ENCODE peak calls at places on chromosomes 16 and 17, in nine cellular contexts. W, V, T, E, J, Q, D, H and P are unnamed samples.
A peak's percentile ranks its signal among the peaks of the same experiment; 100 is the strongest.

GRCh38 chr16:80362816-80363215 is 178.0 kb upstream of the DYNLRB2 start:
- DNase-seq in W (no peak), V (no peak), T (no peak), E (no peak), J (no peak), Q (no peak), D (no peak), H (no peak), P (no peak)

GRCh38 chr17:16465861-16466338 is 26.1 kb downstream of the LRRC75A start:
- DNase-seq in W (no peak), V (no peak), T (no peak), E (no peak), J (peak; percentile 93), Q (peak; percentile 38), D (no peak), H (peak; percentile 92), P (no peak)

GRCh38 chr17:77203846-77204245 is 63.1 kb downstream of the SEC14L1 start:
- DNase-seq in W (no peak), V (no peak), T (no peak), E (no peak), J (peak; percentile 40), Q (no peak), D (no peak), H (no peak), P (no peak)

GRCh38 chr17:76709077-76709950 is 1.5 kb downstream of the MXRA7 start:
- DNase-seq in W (peak; percentile 44), V (peak; percentile 96), T (no peak), E (no peak), J (peak; percentile 72), Q (peak; percentile 79), D (no peak), H (peak; percentile 72), P (no peak)

GRCh38 chr17:47305302-47305923 is 18.3 kb upstream of the EFCAB13 start:
- DNase-seq in W (no peak), V (no peak), T (no peak), E (no peak), J (no peak), Q (no peak), D (no peak), H (no peak), P (no peak)

GRCh38 chr16:65375651-65376050 is 253.8 kb upstream of the CDH11 start:
- DNase-seq in W (no peak), V (no peak), T (no peak), E (no peak), J (no peak), Q (no peak), D (no peak), H (no peak), P (no peak)

GRCh38 chr16:81995651-81996050 is 15.6 kb downstream of the SDR42E1 start:
- DNase-seq in W (no peak), V (no peak), T (no peak), E (no peak), J (no peak), Q (no peak), D (no peak), H (no peak), P (no peak)

GRCh38 chr17:70906808-70907207 is 737.5 kb downstream of the KCNJ2 start:
- DNase-seq in W (no peak), V (no peak), T (no peak), E (no peak), J (no peak), Q (no peak), D (no peak), H (no peak), P (no peak)

GRCh38 chr17:65191805-65192740 is 54.9 kb downstream of the RGS9 start:
- DNase-seq in W (no peak), V (no peak), T (no peak), E (no peak), J (no peak), Q (no peak), D (peak; percentile 18), H (no peak), P (no peak)

GRCh38 chr17:40903129-40903847 is 18.2 kb upstream of the KRT20 start:
- DNase-seq in W (peak; percentile 76), V (no peak), T (no peak), E (no peak), J (peak; percentile 76), Q (no peak), D (peak; percentile 90), H (peak; percentile 69), P (no peak)

GRCh38 chr16:87028481-87029320 is 288.5 kb downstream of the C16orf95 start:
- DNase-seq in W (no peak), V (no peak), T (no peak), E (no peak), J (peak; percentile 24), Q (no peak), D (no peak), H (no peak), P (no peak)

GRCh38 chr16:89922477-89922883 is 662 bp upstream of the TUBB3 start:
- DNase-seq in W (no peak), V (peak; percentile 92), T (no peak), E (peak; percentile 60), J (no peak), Q (peak; percentile 88), D (peak; percentile 82), H (peak; percentile 66), P (peak; percentile 29)

GRCh38 chr16:87295259-87295658 is 21.9 kb downstream of the C16orf95 start:
- DNase-seq in W (no peak), V (no peak), T (no peak), E (peak; percentile 82), J (no peak), Q (no peak), D (peak; percentile 90), H (no peak), P (no peak)

GRCh38 chr16:228151-228855 is 946 bp downstream of the LUC7L start:
- DNase-seq in W (no peak), V (no peak), T (no peak), E (peak; percentile 30), J (no peak), Q (no peak), D (no peak), H (no peak), P (no peak)

GRCh38 chr16:9383281-9383680 is 291.8 kb downstream of the HAPSTR1 start:
- DNase-seq in W (no peak), V (no peak), T (no peak), E (no peak), J (no peak), Q (no peak), D (no peak), H (no peak), P (no peak)

GRCh38 chr16:16879567-16880251 is 500.8 kb downstream of the NPIPA7 start:
- DNase-seq in W (no peak), V (no peak), T (no peak), E (no peak), J (no peak), Q (no peak), D (no peak), H (no peak), P (no peak)

GRCh38 chr17:60524463-60525346 is 1.3 kb downstream of the APPBP2 start:
- DNase-seq in W (no peak), V (no peak), T (no peak), E (peak; percentile 5), J (no peak), Q (no peak), D (no peak), H (no peak), P (no peak)

GRCh38 chr16:10120953-10121352 is 61.3 kb downstream of the GRIN2A start:
- DNase-seq in W (no peak), V (no peak), T (no peak), E (no peak), J (no peak), Q (no peak), D (no peak), H (no peak), P (no peak)

DNA sequence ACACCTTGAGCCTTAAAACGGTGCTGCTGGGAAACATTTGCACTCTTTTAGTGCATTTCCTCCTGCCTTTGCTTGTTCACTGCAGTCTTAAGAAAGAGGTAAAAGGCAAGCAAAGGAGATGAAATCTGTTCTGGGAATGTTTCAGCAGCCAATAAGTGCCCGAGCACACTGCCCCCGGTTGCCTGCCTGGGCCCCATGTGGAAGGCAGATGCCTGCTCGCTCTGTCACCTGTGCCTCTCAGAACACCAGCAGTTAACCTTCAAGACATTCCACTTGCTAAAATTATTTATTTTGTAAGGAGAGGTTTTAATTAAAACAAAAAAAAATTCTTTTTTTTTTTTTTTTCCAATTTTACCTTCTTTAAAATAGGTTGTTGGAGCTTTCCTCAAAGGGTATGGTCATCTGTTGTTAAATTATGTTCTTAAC is 4.4 kb downstream of the SOX9 start:
- DNase-seq in W (no peak), V (no peak), T (no peak), E (no peak), J (no peak), Q (no peak), D (no peak), H (peak; percentile 21), P (no peak)
- H3K4me1 ChIP-seq in W (no peaks in the 10 kb centered on the region), V (peaks cover 32% of the 10 kb centered on the region), T (no peaks in the 10 kb centered on the region), E (no peaks in the 10 kb centered on the region), J (no peaks in the 10 kb centered on the region), Q (no peaks in the 10 kb centered on the region), D (peaks cover 36% of the 10 kb centered on the region), H (no peaks in the 10 kb centered on the region), P (no peaks in the 10 kb centered on the region)

DNA sequence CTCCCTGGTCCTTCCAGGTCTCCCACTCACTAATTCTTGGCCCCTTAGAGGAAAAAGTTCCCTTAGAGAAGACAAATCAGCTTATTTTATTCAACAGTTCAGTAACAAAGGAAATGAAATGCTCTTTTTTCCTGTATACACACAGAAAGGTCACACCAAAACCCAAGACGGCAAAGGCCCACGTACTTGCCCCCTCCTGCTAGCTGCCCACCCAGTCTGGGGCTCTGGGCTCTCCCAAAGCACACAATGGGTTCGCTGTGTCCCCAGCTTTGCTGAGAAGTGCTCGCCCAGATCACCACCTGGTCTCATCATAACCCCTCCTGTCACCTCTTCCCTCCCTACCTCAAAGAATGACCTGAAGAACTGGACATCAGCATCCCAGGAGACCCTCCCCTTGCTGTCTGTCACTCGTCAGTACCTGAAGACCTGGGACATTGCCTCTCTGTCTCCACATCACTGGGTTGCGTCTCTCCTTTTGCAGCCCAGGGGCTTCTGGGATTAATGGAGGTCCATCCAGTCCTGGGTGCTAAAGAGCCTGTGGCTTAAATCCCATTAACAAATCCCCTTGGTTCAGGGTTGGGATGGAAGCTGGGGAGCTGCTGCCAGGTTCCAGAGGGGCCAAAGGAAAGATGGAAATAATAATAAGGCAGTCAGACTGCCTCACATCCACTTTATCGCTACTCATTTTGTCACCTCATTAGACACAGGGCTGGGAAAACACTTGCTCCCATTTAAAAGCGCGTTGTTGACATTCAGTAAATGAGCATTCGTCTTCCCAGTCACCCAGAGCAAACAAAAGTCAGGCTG is 3.3 kb downstream of the SLC6A4 start:
- DNase-seq in W (no peak), V (no peak), T (no peak), E (no peak), J (no peak), Q (no peak), D (no peak), H (no peak), P (no peak)
- H3K4me1 ChIP-seq in W (peaks cover 3% of the 10 kb centered on the region), V (peaks cover 20% of the 10 kb centered on the region), T (peaks cover 19% of the 10 kb centered on the region), E (no peaks in the 10 kb centered on the region), J (no peaks in the 10 kb centered on the region), Q (peaks cover 36% of the 10 kb centered on the region), D (no peaks in the 10 kb centered on the region), H (peaks cover 8% of the 10 kb centered on the region), P (peaks cover 10% of the 10 kb centered on the region)

GRCh38 chr16:70713781-70714180 is 27.9 kb upstream of the MTSS2 start:
- DNase-seq in W (no peak), V (no peak), T (no peak), E (no peak), J (no peak), Q (no peak), D (no peak), H (no peak), P (no peak)
- H3K4me1 ChIP-seq in W (peaks cover 18% of the 10 kb centered on the region), V (peaks cover 80% of the 10 kb centered on the region), T (no peaks in the 10 kb centered on the region), E (no peaks in the 10 kb centered on the region), J (no peaks in the 10 kb centered on the region), Q (peaks cover 31% of the 10 kb centered on the region), D (peaks cover 6% of the 10 kb centered on the region), H (peaks cover 14% of the 10 kb centered on the region), P (peaks cover 8% of the 10 kb centered on the region)

GRCh38 chr16:2752850-2753522 is 548 bp downstream of the SRRM2 start:
- DNase-seq in W (peak; percentile 78), V (peak; percentile 93), T (no peak), E (peak; percentile 79), J (peak; percentile 89), Q (peak; percentile 83), D (peak; percentile 58), H (peak; percentile 87), P (no peak)
- H3K4me1 ChIP-seq in W (peaks cover 11% of the 10 kb centered on the region), V (peaks cover 49% of the 10 kb centered on the region), T (peaks cover 17% of the 10 kb centered on the region), E (peaks cover 35% of the 10 kb centered on the region), J (no peaks in the 10 kb centered on the region), Q (peaks cover 45% of the 10 kb centered on the region), D (peaks cover 18% of the 10 kb centered on the region), H (peaks cover 31% of the 10 kb centered on the region), P (peaks cover 43% of the 10 kb centered on the region)